ENCODE peak calls at places on chromosomes 16 and 17, in four cellular contexts. U is AG08395, E is EL, P is GM12865. D is an unnamed sample.

GRCh38 chr16:10578474-10579316 is 1.7 kb downstream of the EMP2 start:
- DNase-seq in P (no peak), E (no peak), U (no peak), D (peak)

GRCh38 chr16:72371307-72372081 is 199.5 kb upstream of the PMFBP1 start:
- DNase-seq in U (peak), P (no peak), E (peak), D (peak)

GRCh38 chr17:73349647-73350046 is 37.8 kb upstream of the CDC42EP4 start:
- DNase-seq in U (no peak), P (no peak), E (no peak), D (no peak)

GRCh38 chr16:79519448-79519847 is 81.1 kb downstream of the MAF start:
- DNase-seq in U (no peak), E (no peak), P (peak), D (no peak)

GRCh38 chr16:8572919-8573724 is 17.2 kb downstream of the TMEM114 start:
- DNase-seq in E (peak), P (peak), U (peak), D (no peak)

GRCh38 chr17:80693511-80693910 is 148.9 kb downstream of the RPTOR start:
- DNase-seq in E (no peak), P (no peak), U (no peak), D (no peak)

GRCh38 chr17:2084129-2084765 is 29.3 kb downstream of the HIC1 start:
- DNase-seq in E (peak), U (peak), P (no peak), D (no peak)

GRCh38 chr17:75785770-75786538 is 1.3 kb downstream of the UNK start:
- DNase-seq in E (peak), P (peak), U (peak), D (peak)

GRCh38 chr16:49773534-49774486 is 82.1 kb downstream of the ZNF423 start:
- DNase-seq in E (no peak), P (no peak), U (no peak), D (no peak)

GRCh38 chr17:80262775-80263244 is 2.2 kb downstream of the RNF213 start:
- DNase-seq in E (no peak), P (no peak), U (no peak), D (no peak)

GRCh38 chr16:67396159-67396774 is 3.0 kb upstream of the TPPP3 start:
- DNase-seq in E (peak), U (peak), P (peak), D (peak)

GRCh38 chr17:8673621-8674020 is 43.1 kb upstream of the MYH10 start:
- DNase-seq in E (no peak), U (peak), P (no peak), D (peak)

GRCh38 chr16:11692651-11693050 is 24.4 kb downstream of the SNN start:
- DNase-seq in E (no peak), P (no peak), U (no peak), D (no peak)

GRCh38 chr16:8184854-8185253 is 405.5 kb downstream of the TMEM114 start:
- DNase-seq in E (no peak), P (no peak), U (no peak), D (no peak)

GRCh38 chr17:30961213-30962188 is 9.3 kb upstream of the RNF135 start:
- DNase-seq in P (peak), U (no peak), E (no peak), D (no peak)

GRCh38 chr16:50588276-50588675 is 40.1 kb downstream of the NKD1 start:
- DNase-seq in P (no peak), U (no peak), E (no peak), D (no peak)

GRCh38 chr16:82111944-82112343 is 58.1 kb downstream of the MPHOSPH6 start:
- DNase-seq in P (peak), E (no peak), U (no peak), D (no peak)

GRCh38 chr17:77324227-77324626 is 183.5 kb downstream of the SEC14L1 start:
- DNase-seq in U (no peak), P (no peak), E (no peak), D (no peak)

GRCh38 chr17:4986951-4987766 is at the start of gene CAMTA2:
- DNase-seq in U (peak), P (peak), E (peak), D (peak)

GRCh38 chr16:9236319-9236718 is 144.9 kb downstream of the HAPSTR1 start:
- DNase-seq in P (no peak), U (no peak), E (no peak), D (no peak)

GRCh38 chr17:31740611-31741082 is 118.4 kb downstream of the COPRS start:
- DNase-seq in P (no peak), E (peak), U (peak), D (peak)

GRCh38 chr16:64121473-64121872 is 1000.4 kb downstream of the CDH11 start:
- DNase-seq in E (peak), P (no peak), U (peak), D (peak)